ENCODE peak calls at places on chromosomes 1 and 21, in six cellular contexts. S, F, E, O, M and U are unnamed samples.

GRCh38 chr1:112698366-112699310 is 8.3 kb downstream of the RHOC start:
- DNase-seq in E (peak; percentile 92), F (no peak), M (no peak), O (no peak), S (no peak), U (peak; percentile 47)

GRCh38 chr1:155043793-155044192 is 7.3 kb upstream of the ADAM15 start:
- DNase-seq in S (no peak), M (no peak), F (no peak), O (no peak), E (no peak), U (no peak)

GRCh38 chr1:41387667-41388091 is 26.4 kb downstream of the FOXO6 start:
- DNase-seq in E (peak; percentile 95), S (peak; percentile 29), M (peak; percentile 61), O (peak; percentile 77), F (peak; percentile 15), U (peak; percentile 98)

GRCh38 chr1:44723496-44724407 is 7.2 kb downstream of the RNU5D-1 start:
- DNase-seq in F (no peak), E (no peak), S (no peak), M (no peak), O (no peak), U (no peak)

GRCh38 chr1:147892216-147892615 is 10.4 kb upstream of the GJA8 start:
- DNase-seq in O (no peak), E (peak; percentile 49), F (no peak), M (no peak), S (no peak), U (no peak)

GRCh38 chr1:221164029-221164428 is 284.8 kb downstream of the HLX start:
- DNase-seq in F (peak; percentile 49), E (no peak), M (no peak), O (no peak), S (peak; percentile 67), U (no peak)

GRCh38 chr1:30360281-30360680 is 363.1 kb downstream of the MATN1 start:
- DNase-seq in S (no peak), F (no peak), E (no peak), O (peak; percentile 20), M (no peak), U (no peak)

GRCh38 chr1:178489399-178489798 is 7.4 kb downstream of the CLEC20A start:
- DNase-seq in F (no peak), E (no peak), O (no peak), S (no peak), M (no peak), U (no peak)

GRCh38 chr1:67463298-67463960 is 33.2 kb upstream of the SERBP1 start:
- DNase-seq in O (no peak), M (peak; percentile 11), E (peak; percentile 55), F (peak; percentile 27), S (no peak), U (no peak)

GRCh38 chr1:204672482-204673216 is 12.9 kb downstream of the LRRN2 start:
- DNase-seq in O (no peak), M (no peak), E (no peak), S (no peak), F (no peak), U (no peak)

GRCh38 chr1:232259333-232259732 is 370.6 kb downstream of the SIPA1L2 start:
- DNase-seq in S (no peak), E (no peak), O (no peak), F (no peak), M (no peak), U (no peak)

GRCh38 chr21:31781737-31782136 is 49.8 kb upstream of the SCAF4 start:
- DNase-seq in F (peak; percentile 53), O (no peak), E (no peak), M (no peak), S (peak; percentile 7), U (no peak)

GRCh38 chr1:227215863-227216510 is 102.3 kb downstream of the CDC42BPA start:
- DNase-seq in E (no peak), S (no peak), M (no peak), O (no peak), F (peak; percentile 16), U (peak; percentile 75)

GRCh38 chr1:207828485-207829158 is 76.8 kb downstream of the CD46 start:
- DNase-seq in E (peak; percentile 94), F (peak; percentile 82), M (peak; percentile 24), S (peak; percentile 89), O (peak; percentile 66), U (peak; percentile 70)

DNA sequence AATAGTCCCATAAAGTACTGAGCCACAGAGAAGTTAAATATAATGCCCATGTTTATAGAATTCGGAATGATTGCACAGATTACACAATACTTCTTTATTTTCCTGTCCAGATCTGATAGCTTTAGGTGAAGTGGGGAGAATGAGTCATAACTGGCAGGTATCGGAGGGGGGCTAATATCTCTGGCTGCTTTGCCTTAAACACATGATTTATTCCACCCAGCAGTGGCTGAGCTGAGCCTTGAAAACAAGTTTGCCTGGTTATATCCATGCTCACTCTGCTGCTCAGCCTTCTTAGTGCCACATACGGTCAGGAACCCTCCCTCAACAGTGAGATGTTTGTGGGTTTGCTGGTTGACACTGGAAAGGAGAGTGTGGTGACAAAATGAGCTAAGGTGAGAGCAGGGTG is 119.7 kb upstream of the ZNF648 start:
- DNase-seq in E (no peak), F (no peak), O (no peak), S (no peak), M (no peak), U (no peak)
- H3K36me3 ChIP-seq in E (no peaks in the 10 kb centered on the region), F (no peaks in the 10 kb centered on the region), O (no peaks in the 10 kb centered on the region), S (no peaks in the 10 kb centered on the region), M (no peaks in the 10 kb centered on the region), U (no peaks in the 10 kb centered on the region)

GRCh38 chr1:86912501-86912900 is 1.4 kb downstream of the SELENOF start:
- DNase-seq in F (peak; percentile 12), S (peak; percentile 65), E (no peak), O (no peak), M (no peak), U (no peak)

GRCh38 chr1:86914998-86915736 is 732 bp downstream of the HS2ST1 start:
- DNase-seq in S (peak; percentile 75), M (peak; percentile 59), F (peak; percentile 53), E (peak; percentile 90), O (peak; percentile 73), U (peak; percentile 33)

GRCh38 chr1:86913399-86913895 is 479 bp downstream of the SELENOF start:
- DNase-seq in F (peak; percentile 48), M (no peak), E (no peak), S (peak; percentile 80), O (no peak), U (peak; percentile 6)

GRCh38 chr1:86914635-86914997 is at the start of gene HS2ST1:
- DNase-seq in O (no peak), S (no peak), F (no peak), E (no peak), M (no peak), U (no peak)

DNA sequence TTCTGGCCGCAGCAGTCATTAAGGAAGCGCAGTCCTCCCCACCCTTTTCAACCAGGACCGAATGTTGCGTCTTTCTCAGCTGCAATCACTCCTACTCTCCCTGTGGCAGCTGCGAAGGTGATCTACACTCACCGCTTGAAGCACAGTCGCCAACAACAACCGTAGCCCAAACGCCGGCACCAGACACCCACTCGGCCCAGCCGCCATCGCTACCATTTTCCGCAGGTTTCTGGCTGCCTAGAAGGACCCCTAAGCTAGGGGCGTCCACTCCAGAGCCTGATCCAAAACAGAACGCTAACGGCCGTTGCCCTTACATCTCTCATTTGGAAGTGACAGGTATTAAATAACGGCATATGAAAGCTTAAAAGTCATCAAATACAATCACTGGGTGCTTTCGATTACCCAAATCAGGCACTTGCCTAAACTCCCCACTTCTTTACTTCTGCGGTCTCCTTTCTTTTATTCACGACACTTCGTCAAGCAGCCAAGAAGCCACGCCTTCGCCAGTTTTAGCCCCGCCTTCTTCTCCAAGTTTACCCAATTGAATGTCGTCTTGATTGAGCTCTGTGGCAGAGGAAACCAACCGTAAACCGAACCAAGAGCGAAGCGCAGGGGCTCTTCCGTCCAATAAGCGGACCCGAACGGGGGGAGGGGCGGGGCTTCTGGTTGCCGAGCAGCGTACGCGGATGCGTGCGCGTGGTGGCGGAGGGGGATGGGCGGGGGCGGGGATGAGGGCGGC is at the start of gene SELENOF:
- DNase-seq in F (peak; percentile 100), S (peak; percentile 100), M (peak; percentile 100), E (peak; percentile 100), O (peak; percentile 95), U (peak; percentile 100)
- H3K23ac ChIP-seq in F (peak within 1 kb of the TSS; percentile 99), S (no peak within 1 kb of the TSS), M (peak within 1 kb of the TSS; percentile 87), E (no peak within 1 kb of the TSS), O (no peak within 1 kb of the TSS), U (peak within 1 kb of the TSS; percentile 18)

GRCh38 chr1:202156590-202156989 is 3.8 kb downstream of the PTPN7 start:
- DNase-seq in O (no peak), S (no peak), M (no peak), E (no peak), F (no peak), U (no peak)
- H3K36me3 ChIP-seq in O (no peaks in the 10 kb centered on the region), S (no peaks in the 10 kb centered on the region), M (no peaks in the 10 kb centered on the region), E (no peaks in the 10 kb centered on the region), F (no peaks in the 10 kb centered on the region), U (no peaks in the 10 kb centered on the region)

GRCh38 chr1:12097321-12097720 is 34.2 kb downstream of the TNFRSF8 start:
- DNase-seq in S (peak; percentile 52), E (no peak), O (no peak), M (no peak), F (peak; percentile 79), U (peak; percentile 76)

GRCh38 chr1:12099610-12100009 is 36.5 kb downstream of the TNFRSF8 start:
- DNase-seq in E (no peak), F (no peak), S (no peak), M (no peak), O (no peak), U (no peak)

GRCh38 chr1:12102066-12102465 is 39.0 kb downstream of the TNFRSF8 start:
- DNase-seq in E (no peak), O (no peak), S (no peak), M (no peak), F (no peak), U (no peak)

GRCh38 chr1:12098786-12099185 is 35.7 kb downstream of the TNFRSF8 start:
- DNase-seq in S (no peak), E (no peak), M (no peak), O (no peak), F (peak; percentile 70), U (no peak)

GRCh38 chr1:12100071-12100470 is 37.0 kb downstream of the TNFRSF8 start:
- DNase-seq in O (no peak), M (no peak), F (peak; percentile 56), E (no peak), S (no peak), U (no peak)
- H3K23ac ChIP-seq in O (no peak overlapping the region), M (no peak overlapping the region), F (no peak overlapping the region), E (no peak overlapping the region), S (no peak overlapping the region), U (no peak overlapping the region)

GRCh38 chr1:150621497-150622113 is 7.8 kb downstream of the ENSA start:
- DNase-seq in O (no peak), M (no peak), F (peak; percentile 79), S (peak; percentile 74), E (peak; percentile 62), U (peak; percentile 46)
- H3K36me3 ChIP-seq in O (peaks cover 31% of the 10 kb centered on the region), M (peaks cover 44% of the 10 kb centered on the region), F (peaks cover 26% of the 10 kb centered on the region), S (peaks cover 35% of the 10 kb centered on the region), E (peaks cover 13% of the 10 kb centered on the region), U (peaks cover 52% of the 10 kb centered on the region)

DNA sequence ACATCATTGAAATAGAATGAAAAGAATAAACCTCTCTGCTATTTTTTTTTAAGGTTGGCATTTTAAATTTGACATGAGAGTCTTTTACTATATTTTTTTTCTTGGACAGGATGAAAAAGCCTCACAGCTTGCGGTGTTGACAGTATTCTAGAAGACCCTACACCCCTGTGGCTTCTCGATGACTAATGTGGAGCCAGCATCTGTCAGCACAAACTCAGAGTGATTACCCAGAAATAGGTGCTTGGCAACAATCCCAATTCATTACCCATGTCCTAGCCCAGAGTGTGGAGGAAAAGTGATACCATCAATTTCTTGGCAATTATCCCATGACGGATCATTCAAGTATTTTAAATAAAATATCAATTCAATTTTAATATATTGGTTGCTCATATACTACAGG is 186.8 kb upstream of the MAP1LC3C start:
- DNase-seq in M (no peak), F (no peak), S (no peak), O (no peak), E (peak; percentile 26), U (no peak)
- H3K23ac ChIP-seq in M (no peak overlapping the region), F (no peak overlapping the region), S (no peak overlapping the region), O (no peak overlapping the region), E (no peak overlapping the region), U (no peak overlapping the region)